ENCODE peak calls at places on chromosomes 1 and 21, in five cellular contexts. D, K, O, G and L are unnamed samples.

GRCh38 chr1:41662656-41663437 is 178.4 kb upstream of the EDN2 start:
- DNase-seq in D (no peak), O (peak; percentile 81), G (peak; percentile 90), K (peak; percentile 56), L (peak; percentile 25)

GRCh38 chr1:1024421-1025415 is 4.8 kb downstream of the AGRN start:
- DNase-seq in K (peak; percentile 52), G (no peak), D (no peak), O (no peak), L (no peak)

GRCh38 chr1:227943354-227943753 is 4.4 kb downstream of the WNT9A start:
- DNase-seq in D (peak; percentile 0), G (no peak), O (no peak), K (no peak), L (no peak)

GRCh38 chr1:208132287-208132882 is 111.8 kb downstream of the PLXNA2 start:
- DNase-seq in D (peak; percentile 44), O (peak; percentile 86), G (peak; percentile 62), K (peak; percentile 79), L (peak; percentile 95)

GRCh38 chr1:232011961-232012360 is 385.4 kb downstream of the DISC1 start:
- DNase-seq in K (no peak), G (peak; percentile 4), O (no peak), D (no peak), L (no peak)

GRCh38 chr1:200306954-200307754 is 102.7 kb downstream of the ZNF281 start:
- DNase-seq in G (peak; percentile 43), O (peak; percentile 63), K (peak; percentile 65), D (no peak), L (no peak)

GRCh38 chr1:57192256-57192655 is 226.4 kb upstream of the C8B start:
- DNase-seq in G (no peak), D (no peak), K (no peak), O (no peak), L (no peak)

GRCh38 chr1:31871703-31872102 is 55.9 kb upstream of the SPOCD1 start:
- DNase-seq in K (peak; percentile 8), D (no peak), G (no peak), O (no peak), L (no peak)

GRCh38 chr1:9145021-9145668 is 16.2 kb upstream of the GPR157 start:
- DNase-seq in K (peak; percentile 85), D (no peak), O (peak; percentile 47), G (peak; percentile 72), L (no peak)

GRCh38 chr1:155978325-155978972 is at the start of gene ARHGEF2:
- DNase-seq in G (peak; percentile 53), K (no peak), D (peak; percentile 79), O (peak; percentile 75), L (peak; percentile 89)

GRCh38 chr1:70487910-70488665 is 77.0 kb downstream of the CTH start:
- DNase-seq in O (peak; percentile 9), K (peak; percentile 72), G (peak; percentile 58), D (no peak), L (no peak)

GRCh38 chr1:158930504-158930903 is 848 bp upstream of the PYHIN1 start:
- DNase-seq in D (peak; percentile 48), K (no peak), O (no peak), G (no peak), L (no peak)

GRCh38 chr1:2921970-2922686 is 99.1 kb upstream of the ACTRT2 start:
- DNase-seq in K (no peak), O (no peak), G (no peak), D (peak; percentile 26), L (no peak)

GRCh38 chr1:67635055-67635809 is 49.8 kb upstream of the GADD45A start:
- DNase-seq in K (no peak), O (no peak), D (no peak), G (no peak), L (no peak)

GRCh38 chr1:46522184-46522968 is 29.1 kb downstream of the KNCN start:
- DNase-seq in G (peak; percentile 83), D (no peak), O (peak; percentile 61), K (peak; percentile 89), L (peak; percentile 37)

GRCh38 chr1:186595969-186596368 is 84.3 kb downstream of the PTGS2 start:
- DNase-seq in G (peak; percentile 15), K (peak; percentile 9), D (no peak), O (no peak), L (no peak)

GRCh38 chr1:92543131-92544055 is 56.7 kb upstream of the GFI1 start:
- DNase-seq in D (no peak), G (no peak), O (no peak), K (no peak), L (no peak)

GRCh38 chr1:222087207-222087920 is 345.5 kb upstream of the DUSP10 start:
- DNase-seq in D (no peak), K (no peak), O (no peak), G (no peak), L (no peak)

GRCh38 chr21:29217818-29218252 is 80.9 kb upstream of the BACH1 start:
- DNase-seq in G (peak; percentile 99), D (no peak), O (peak; percentile 47), K (peak; percentile 98), L (no peak)

GRCh38 chr1:11761988-11762406 is at the start of gene C1orf167:
- DNase-seq in O (no peak), D (no peak), K (no peak), G (no peak), L (peak; percentile 15)

GRCh38 chr21:46021978-46022544 is 40.5 kb downstream of the COL6A1 start:
- DNase-seq in D (no peak), O (peak; percentile 74), G (no peak), K (no peak), L (no peak)

GRCh38 chr21:36509966-36510742 is 30.2 kb upstream of the CLDN14 start:
- DNase-seq in O (no peak), G (no peak), K (no peak), D (no peak), L (no peak)

GRCh38 chr1:54806931-54807611 is 5.9 kb upstream of the TTC22 start:
- DNase-seq in K (no peak), D (peak; percentile 46), G (peak; percentile 38), O (no peak), L (no peak)

GRCh38 chr1:61140056-61140549 is 57.7 kb downstream of the NFIA start:
- DNase-seq in D (no peak), G (no peak), K (no peak), O (no peak), L (no peak)

GRCh38 chr1:8284167-8284566 is 33.7 kb upstream of the SLC45A1 start:
- DNase-seq in G (peak; percentile 62), K (peak; percentile 51), D (no peak), O (peak; percentile 34), L (no peak)

GRCh38 chr1:68231627-68232303 is 558 bp downstream of the WLS start:
- DNase-seq in D (no peak), K (peak; percentile 70), O (peak; percentile 84), G (peak; percentile 80), L (peak; percentile 69)

GRCh38 chr1:154847891-154848290 is 22.2 kb downstream of the KCNN3 start:
- DNase-seq in K (no peak), D (no peak), G (no peak), O (no peak), L (no peak)

GRCh38 chr1:48038273-48038767 is 41.1 kb upstream of the TRABD2B start:
- DNase-seq in O (no peak), G (no peak), D (no peak), K (no peak), L (no peak)

GRCh38 chr21:45821315-45822001 is 160.1 kb upstream of the COL6A1 start:
- DNase-seq in K (no peak), D (no peak), O (no peak), G (no peak), L (no peak)

GRCh38 chr1:232274236-232274855 is 355.6 kb downstream of the SIPA1L2 start:
- DNase-seq in K (no peak), O (no peak), G (no peak), D (no peak), L (no peak)

GRCh38 chr1:30715216-30715615 is 8.2 kb downstream of the MATN1 start:
- DNase-seq in O (no peak), G (no peak), D (no peak), K (no peak), L (no peak)

GRCh38 chr21:35359076-35359475 is 310.0 kb upstream of the RUNX1 start:
- DNase-seq in G (no peak), O (no peak), D (no peak), K (peak; percentile 21), L (no peak)

GRCh38 chr1:224643653-224644052 is 27.5 kb downstream of the CNIH3 start:
- DNase-seq in O (no peak), G (no peak), K (no peak), D (no peak), L (no peak)

GRCh38 chr1:117128323-117129079 is 7.0 kb upstream of the TRIM45 start:
- DNase-seq in K (peak; percentile 79), G (peak; percentile 64), O (peak; percentile 37), D (no peak), L (no peak)

GRCh38 chr1:151324390-151324930 is 2.8 kb downstream of the PI4KB start:
- DNase-seq in G (no peak), K (no peak), O (no peak), D (no peak), L (no peak)